ENCODE peak calls at places on chromosomes 12 and 14, in four cellular contexts. Z, X, N and C are unnamed samples. For H3K9me3, the result is how much of the 10 kb centered on the place peaks cover.

GRCh38 chr14:102485693-102486512 is 23.7 kb downstream of the ANKRD9 start:
- DNase-seq in Z (no peak), X (no peak), N (no peak), C (no peak)

GRCh38 chr12:131593411-131593810 is 117.5 kb upstream of the SFSWAP start:
- DNase-seq in Z (no peak), X (no peak), N (no peak), C (no peak)

GRCh38 chr12:113418213-113418879 is 3.8 kb upstream of the SDSL start:
- DNase-seq in Z (peak), X (peak), N (no peak), C (no peak)

GRCh38 chr14:51444381-51445000 is 204.4 kb downstream of the TMX1 start:
- DNase-seq in Z (no peak), X (no peak), N (no peak), C (no peak)

GRCh38 chr12:104799458-104799857 is 158.6 kb downstream of the SLC41A2 start:
- DNase-seq in Z (no peak), X (no peak), N (no peak), C (no peak)

GRCh38 chr14:68621400-68622365 is 171.2 kb downstream of the ZFP36L1 start:
- DNase-seq in Z (peak), X (peak), N (no peak), C (no peak)

GRCh38 chr12:23949212-23950010 is at the start of gene SOX5:
- DNase-seq in Z (peak), X (peak), N (no peak), C (peak)

GRCh38 chr12:120090211-120090610 is 26.3 kb downstream of the RAB35 start:
- DNase-seq in Z (no peak), X (no peak), N (no peak), C (peak)

GRCh38 chr14:75220097-75220496 is 43.7 kb upstream of the TMED10 start:
- DNase-seq in Z (no peak), X (no peak), N (no peak), C (no peak)

GRCh38 chr12:46839232-46839631 is 13.4 kb upstream of the SLC38A4 start:
- DNase-seq in Z (no peak), X (no peak), N (no peak), C (no peak)

DNA sequence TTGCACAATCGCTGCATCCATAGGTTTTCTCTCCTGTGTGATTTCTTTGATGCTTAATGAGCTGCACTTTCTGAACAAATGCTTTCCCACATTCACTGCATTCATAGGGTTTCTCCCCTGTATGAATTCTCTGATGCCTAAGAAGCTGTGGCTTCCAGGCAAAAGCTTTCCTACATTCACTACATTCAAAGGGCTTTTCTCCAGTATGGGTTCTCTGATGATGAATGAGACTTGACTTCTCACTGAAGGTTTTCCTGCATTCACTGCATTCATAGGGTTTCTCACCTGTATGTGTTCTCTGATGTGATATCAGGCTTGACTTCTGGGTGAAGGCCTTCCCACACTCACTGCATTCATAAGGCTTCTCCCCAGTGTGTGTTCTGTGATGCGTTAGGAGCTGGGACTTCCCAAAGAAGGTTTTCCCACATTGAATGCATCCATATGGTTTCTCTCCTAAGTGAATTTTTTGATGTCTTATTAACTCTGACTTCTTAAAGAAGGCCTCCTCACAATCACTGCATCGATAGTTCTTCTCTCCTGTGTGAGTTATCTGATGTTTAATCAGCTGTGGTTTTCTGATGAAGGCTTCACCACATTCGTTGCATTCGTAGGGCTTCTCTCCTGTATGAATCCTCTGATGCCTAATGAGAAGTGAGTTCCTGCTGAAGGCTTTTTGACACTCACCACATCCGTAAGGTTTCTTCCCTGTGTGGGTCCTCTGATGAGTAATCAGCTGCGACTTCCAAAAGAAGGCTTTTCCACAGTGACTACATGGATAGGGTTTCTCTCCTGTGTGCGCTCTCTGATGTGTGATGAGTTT is 30.3 kb downstream of the ZNF605 start:
- DNase-seq in Z (no peak), X (no peak), N (no peak), C (no peak)
- H3K9me3 ChIP-seq in Z (half or more), X (half or more), N (half or more), C (half or more)

GRCh38 chr12:26831959-26832816 is 806 bp downstream of the ITPR2 start:
- DNase-seq in Z (peak), X (peak), N (no peak), C (peak)

GRCh38 chr12:26832817-26833691 is at the start of gene ITPR2:
- DNase-seq in Z (peak), X (peak), N (no peak), C (peak)

GRCh38 chr12:26828315-26828714 is 4.7 kb downstream of the ITPR2 start:
- DNase-seq in Z (no peak), X (no peak), N (no peak), C (no peak)

GRCh38 chr12:26830358-26830757 is 2.6 kb downstream of the ITPR2 start:
- DNase-seq in Z (no peak), X (no peak), N (no peak), C (no peak)

GRCh38 chr12:26830783-26831601 is 2.0 kb downstream of the ITPR2 start:
- DNase-seq in Z (no peak), X (no peak), N (no peak), C (no peak)
- H3K4me3 ChIP-seq in Z (no peak), X (no peak), N (peak), C (no peak)

DNA sequence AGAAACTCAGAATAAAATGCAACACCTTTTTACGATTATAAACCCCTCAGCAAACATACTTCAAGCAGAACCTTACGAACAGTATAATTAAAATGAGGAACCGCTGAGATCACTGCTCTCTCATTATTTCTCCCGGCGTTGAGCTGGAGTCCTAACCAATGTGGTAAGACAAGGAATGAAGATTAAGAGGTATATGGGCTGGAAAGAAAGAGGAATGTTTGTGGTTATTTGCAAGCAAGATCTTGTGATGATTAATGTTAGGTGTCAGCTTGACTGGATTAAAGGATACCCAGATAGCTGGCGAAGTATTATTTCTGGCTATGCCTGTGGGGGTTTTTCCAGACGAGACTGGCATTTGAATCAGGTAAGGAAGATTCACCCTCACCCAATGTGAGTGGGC is 10.3 kb upstream of the ZNF84 start:
- DNase-seq in Z (no peak), X (no peak), N (no peak), C (no peak)
- H3K9me3 ChIP-seq in Z (half or more), X (under half), N (under half), C (under half)

GRCh38 chr12:122096014-122096413 is 17.5 kb downstream of the MLXIP start:
- DNase-seq in Z (no peak), X (no peak), N (no peak), C (no peak)

GRCh38 chr12:122097641-122098364 is 19.2 kb downstream of the MLXIP start:
- DNase-seq in Z (no peak), X (no peak), N (no peak), C (no peak)

GRCh38 chr12:122094261-122094734 is 15.7 kb downstream of the MLXIP start:
- DNase-seq in Z (no peak), X (no peak), N (no peak), C (no peak)

GRCh38 chr12:122094735-122095561 is 16.4 kb downstream of the MLXIP start:
- DNase-seq in Z (no peak), X (no peak), N (no peak), C (peak)

DNA sequence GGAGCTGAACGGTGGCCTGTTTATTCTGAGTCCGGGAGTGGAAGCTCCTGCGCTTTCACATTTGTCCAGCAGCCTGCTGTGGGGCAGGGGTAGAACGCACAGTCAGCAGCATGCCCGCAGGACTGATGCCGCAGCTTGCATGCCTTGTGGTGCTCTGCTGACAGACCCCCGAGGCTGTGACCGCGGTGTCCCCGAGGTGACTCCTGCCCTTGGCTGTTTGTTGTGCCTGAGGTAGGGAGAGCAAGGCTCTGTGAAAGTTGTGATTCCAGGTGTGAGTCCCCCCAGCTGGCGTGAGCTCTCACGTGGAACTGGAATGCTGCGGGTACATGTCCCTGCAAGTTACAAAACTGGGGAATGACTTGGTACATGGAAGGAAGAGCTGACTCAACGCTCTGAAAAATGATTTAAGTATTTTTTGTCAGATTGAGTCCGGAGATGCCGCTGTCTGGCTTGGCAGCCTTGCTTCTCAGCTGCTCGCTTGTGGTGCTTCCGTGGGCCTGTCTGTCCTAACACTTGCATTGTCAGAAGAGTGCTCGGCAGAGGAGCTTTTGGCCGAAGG is 18.1 kb downstream of the MLXIP start:
- DNase-seq in Z (no peak), X (no peak), N (peak), C (no peak)
- H3K4me3 ChIP-seq in Z (no peak), X (no peak), N (peak), C (no peak)